ENCODE peak calls at places on chromosomes 5 and 9, in five cellular contexts. One of them, this sample, is unnamed.

GRCh38 chr9:118281787-118282186 is 577.6 kb downstream of the TLR4 start:
- DNase-seq in sigmoid colon: no peak
- DNase-seq in A549: no peak
- DNase-seq in ovary: no peak
- DNase-seq in esophagus squamous epithelium: no peak
- DNase-seq in this sample: no peak

GRCh38 chr5:159877894-159878448 is 38.3 kb upstream of the ADRA1B start:
- DNase-seq in esophagus squamous epithelium: no peak
- DNase-seq in sigmoid colon: peak; percentile 85
- DNase-seq in A549: no peak
- DNase-seq in ovary: peak; percentile 87
- DNase-seq in this sample: no peak

GRCh38 chr5:54404568-54404967 is 50.9 kb upstream of the HSPB3 start:
- DNase-seq in A549: no peak
- DNase-seq in sigmoid colon: no peak
- DNase-seq in ovary: no peak
- DNase-seq in esophagus squamous epithelium: no peak
- DNase-seq in this sample: no peak

GRCh38 chr5:66680227-66680626 is 84.0 kb downstream of the MAST4 start:
- DNase-seq in ovary: no peak
- DNase-seq in sigmoid colon: no peak
- DNase-seq in A549: no peak
- DNase-seq in esophagus squamous epithelium: no peak
- DNase-seq in this sample: no peak

GRCh38 chr5:90560771-90561170 is 2.2 kb downstream of the ADGRV1 start:
- DNase-seq in ovary: no peak
- DNase-seq in sigmoid colon: no peak
- DNase-seq in A549: no peak
- DNase-seq in esophagus squamous epithelium: no peak
- DNase-seq in this sample: no peak

GRCh38 chr5:90941002-90941720 is 382.6 kb downstream of the ADGRV1 start:
- DNase-seq in sigmoid colon: no peak
- DNase-seq in A549: no peak
- DNase-seq in ovary: no peak
- DNase-seq in esophagus squamous epithelium: no peak
- DNase-seq in this sample: no peak

GRCh38 chr5:132665681-132666080 is 7.7 kb downstream of the IL13 start:
- DNase-seq in esophagus squamous epithelium: no peak
- DNase-seq in ovary: no peak
- DNase-seq in sigmoid colon: no peak
- DNase-seq in A549: no peak
- DNase-seq in this sample: no peak

GRCh38 chr9:126862461-126862830 is 2.0 kb downstream of the ZBTB34 start:
- DNase-seq in A549: no peak
- DNase-seq in sigmoid colon: no peak
- DNase-seq in esophagus squamous epithelium: no peak
- DNase-seq in ovary: no peak
- DNase-seq in this sample: no peak

GRCh38 chr9:77597057-77597456 is 51.1 kb downstream of the GNA14 start:
- DNase-seq in A549: no peak
- DNase-seq in ovary: no peak
- DNase-seq in esophagus squamous epithelium: no peak
- DNase-seq in sigmoid colon: no peak
- DNase-seq in this sample: no peak

GRCh38 chr9:134341306-134341705 is 15.1 kb downstream of the RXRA start:
- DNase-seq in ovary: no peak
- DNase-seq in A549: no peak
- DNase-seq in esophagus squamous epithelium: no peak
- DNase-seq in sigmoid colon: no peak
- DNase-seq in this sample: peak; percentile 69

GRCh38 chr5:147522435-147522834 is 12.6 kb upstream of the DPYSL3 start:
- DNase-seq in sigmoid colon: no peak
- DNase-seq in A549: no peak
- DNase-seq in ovary: no peak
- DNase-seq in esophagus squamous epithelium: no peak
- DNase-seq in this sample: no peak

GRCh38 chr9:126125177-126125576 is 201.5 kb upstream of the MVB12B start:
- DNase-seq in A549: no peak
- DNase-seq in sigmoid colon: no peak
- DNase-seq in esophagus squamous epithelium: no peak
- DNase-seq in ovary: no peak
- DNase-seq in this sample: no peak

GRCh38 chr9:20624201-20625002 is 2.1 kb upstream of the MLLT3 start:
- DNase-seq in esophagus squamous epithelium: no peak
- DNase-seq in ovary: peak; percentile 35
- DNase-seq in sigmoid colon: peak; percentile 74
- DNase-seq in A549: peak; percentile 84
- DNase-seq in this sample: peak; percentile 79

GRCh38 chr5:6611561-6612256 is 21.1 kb downstream of the NSUN2 start:
- DNase-seq in sigmoid colon: no peak
- DNase-seq in ovary: no peak
- DNase-seq in esophagus squamous epithelium: no peak
- DNase-seq in A549: no peak
- DNase-seq in this sample: no peak

GRCh38 chr9:84899326-84899725 is 229.8 kb downstream of the NTRK2 start:
- DNase-seq in esophagus squamous epithelium: no peak
- DNase-seq in A549: no peak
- DNase-seq in ovary: no peak
- DNase-seq in sigmoid colon: no peak
- DNase-seq in this sample: no peak

GRCh38 chr9:114452219-114453169 is 52.8 kb downstream of the WHRN start:
- DNase-seq in A549: no peak
- DNase-seq in sigmoid colon: no peak
- DNase-seq in ovary: no peak
- DNase-seq in esophagus squamous epithelium: no peak
- DNase-seq in this sample: peak; percentile 68

GRCh38 chr9:90420714-90421513 is 221.7 kb downstream of the DIRAS2 start:
- DNase-seq in A549: peak; percentile 13
- DNase-seq in sigmoid colon: no peak
- DNase-seq in ovary: no peak
- DNase-seq in esophagus squamous epithelium: no peak
- DNase-seq in this sample: no peak

GRCh38 chr5:1663186-1663585 is 136.5 kb downstream of the MRPL36 start:
- DNase-seq in sigmoid colon: peak; percentile 30
- DNase-seq in esophagus squamous epithelium: no peak
- DNase-seq in A549: no peak
- DNase-seq in ovary: no peak
- DNase-seq in this sample: peak; percentile 37

GRCh38 chr5:10138385-10139057 is 111.2 kb downstream of the ATPSCKMT start:
- DNase-seq in sigmoid colon: no peak
- DNase-seq in A549: no peak
- DNase-seq in ovary: no peak
- DNase-seq in esophagus squamous epithelium: no peak
- DNase-seq in this sample: no peak
- H3K4me3 ChIP-seq in sigmoid colon: no peak overlapping the region
- H3K4me3 ChIP-seq in A549: no peak overlapping the region
- H3K4me3 ChIP-seq in ovary: no peak overlapping the region
- H3K4me3 ChIP-seq in esophagus squamous epithelium: no peak overlapping the region
- H3K4me3 ChIP-seq in this sample: no peak overlapping the region

GRCh38 chr9:124118894-124119293 is 107.3 kb downstream of the LHX2 start:
- DNase-seq in esophagus squamous epithelium: no peak
- DNase-seq in sigmoid colon: no peak
- DNase-seq in A549: no peak
- DNase-seq in ovary: no peak
- DNase-seq in this sample: no peak
- TF ChIP-seq POLR2A in esophagus squamous epithelium: no peak
- TF ChIP-seq POLR2A in sigmoid colon: no peak
- TF ChIP-seq POLR2A in A549: no peak
- TF ChIP-seq POLR2A in ovary: no peak
- TF ChIP-seq POLR2A in this sample: no peak

DNA sequence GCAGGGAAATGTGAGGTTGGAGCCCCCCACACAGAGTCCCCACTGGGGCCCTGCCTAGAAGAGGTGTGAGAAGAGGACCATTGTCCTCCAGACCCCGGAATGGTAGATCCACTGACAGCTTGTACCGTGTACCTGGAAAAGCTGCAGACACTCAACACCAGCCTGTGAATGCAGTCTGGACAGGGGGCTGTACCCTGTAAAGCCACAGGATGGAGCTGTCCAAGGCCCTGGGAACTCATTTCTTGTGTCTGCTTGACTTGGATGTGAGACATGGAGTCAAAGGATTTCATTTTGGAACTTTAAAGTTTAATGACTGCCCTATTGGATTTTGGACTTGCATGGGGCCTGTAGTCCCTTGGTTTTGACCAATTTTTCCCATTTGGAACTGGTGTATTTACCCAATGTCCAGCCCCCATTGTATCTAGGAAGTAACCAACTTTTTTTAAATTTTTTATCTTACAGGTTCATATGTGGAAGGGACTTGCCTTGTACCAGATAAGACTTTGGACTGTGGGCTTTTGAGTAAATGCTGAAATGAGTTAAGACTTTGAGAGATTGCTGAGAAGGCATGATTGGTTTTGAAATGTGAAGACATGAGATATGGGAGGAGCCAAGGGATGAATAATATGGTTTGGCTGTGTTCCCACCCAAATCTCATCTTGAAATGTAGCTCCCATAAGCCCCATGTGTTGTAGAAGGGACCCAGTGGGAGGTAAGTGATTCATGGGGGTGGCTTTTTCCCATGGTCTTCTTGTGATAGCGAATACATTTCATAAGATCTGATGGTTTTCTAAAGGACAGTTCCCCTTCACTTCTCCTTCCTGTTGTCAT is 535.2 kb upstream of the MEF2C start:
- DNase-seq in A549: no peak
- DNase-seq in ovary: no peak
- DNase-seq in esophagus squamous epithelium: no peak
- DNase-seq in sigmoid colon: peak; percentile 42
- DNase-seq in this sample: no peak
- H3K4me3 ChIP-seq in A549: no peak overlapping the region
- H3K4me3 ChIP-seq in ovary: no peak overlapping the region
- H3K4me3 ChIP-seq in esophagus squamous epithelium: no peak overlapping the region
- H3K4me3 ChIP-seq in sigmoid colon: no peak overlapping the region
- H3K4me3 ChIP-seq in this sample: no peak overlapping the region

GRCh38 chr5:8033261-8033660 is 164.3 kb downstream of the MTRR start:
- DNase-seq in ovary: no peak
- DNase-seq in sigmoid colon: no peak
- DNase-seq in esophagus squamous epithelium: no peak
- DNase-seq in A549: no peak
- DNase-seq in this sample: no peak
- TF ChIP-seq POLR2A in ovary: no peak
- TF ChIP-seq POLR2A in sigmoid colon: no peak
- TF ChIP-seq POLR2A in esophagus squamous epithelium: no peak
- TF ChIP-seq POLR2A in A549: no peak
- TF ChIP-seq POLR2A in this sample: no peak

GRCh38 chr9:120151806-120152205 is 428.2 kb downstream of the CDK5RAP2 start:
- DNase-seq in sigmoid colon: no peak
- DNase-seq in ovary: no peak
- DNase-seq in A549: no peak
- DNase-seq in esophagus squamous epithelium: no peak
- DNase-seq in this sample: no peak
- H3K4me3 ChIP-seq in sigmoid colon: no peak overlapping the region
- H3K4me3 ChIP-seq in ovary: no peak overlapping the region
- H3K4me3 ChIP-seq in A549: no peak overlapping the region
- H3K4me3 ChIP-seq in esophagus squamous epithelium: no peak overlapping the region
- H3K4me3 ChIP-seq in this sample: no peak overlapping the region

DNA sequence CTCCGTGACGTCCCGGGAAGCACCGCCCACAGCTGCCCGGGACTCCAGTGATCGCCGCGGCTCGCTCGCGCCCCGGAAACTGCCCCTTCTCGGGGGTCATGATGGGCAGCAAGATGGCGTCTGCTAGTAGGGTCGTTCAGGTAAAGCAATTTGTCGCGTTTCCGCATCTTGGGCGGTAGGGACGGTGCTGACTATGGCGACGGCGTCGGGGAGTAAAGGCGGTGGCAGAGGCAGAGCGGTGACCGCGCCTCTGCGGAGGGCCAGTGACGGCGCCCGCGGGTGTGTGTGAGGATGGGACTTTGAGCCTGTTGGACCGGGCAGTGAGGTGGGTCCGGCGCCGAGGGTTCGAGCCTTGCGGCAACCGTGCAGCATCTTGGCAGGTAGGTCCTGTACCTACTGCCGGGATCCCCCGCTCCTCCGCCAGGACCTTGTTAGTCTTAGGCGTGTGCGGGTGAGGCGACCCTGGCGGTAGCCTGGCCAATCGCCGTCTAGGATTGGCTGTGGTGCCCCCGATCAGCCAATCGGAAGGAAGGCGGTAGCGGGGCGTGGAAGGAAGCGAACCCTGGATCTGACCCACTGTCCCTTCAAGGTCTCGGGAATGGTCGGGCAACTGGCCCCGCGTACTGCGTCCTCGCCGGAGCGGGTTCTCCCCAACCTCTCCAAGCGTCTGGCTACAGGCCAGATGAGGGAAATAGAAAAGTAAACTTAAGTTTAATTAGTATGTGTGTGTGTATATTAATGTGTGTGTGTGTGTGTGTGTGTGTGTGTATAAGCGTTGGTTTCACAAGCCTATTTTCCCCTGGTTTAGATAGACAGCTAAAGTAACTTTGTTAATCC is 16.7 kb upstream of the CDK7 start:
- DNase-seq in ovary: peak; percentile 97
- DNase-seq in sigmoid colon: peak; percentile 98
- DNase-seq in esophagus squamous epithelium: peak; percentile 77
- DNase-seq in A549: peak; percentile 94
- DNase-seq in this sample: peak; percentile 95
- TF ChIP-seq POLR2A in ovary: peak; percentile 86
- TF ChIP-seq POLR2A in sigmoid colon: peak; percentile 81
- TF ChIP-seq POLR2A in esophagus squamous epithelium: peak; percentile 56
- TF ChIP-seq POLR2A in A549: peak; percentile 88
- TF ChIP-seq POLR2A in this sample: peak; percentile 93

This sample was measured in Peyer's patch.